ENCODE peak calls at places on chromosomes 7 and 10, in seven cellular contexts. One of them, this sample, is unnamed.

GRCh38 chr7:19114591-19114855 is 2.9 kb downstream of the TWIST1 start:
- DNase-seq in HT1080: peak
- DNase-seq in H9: no peak
- DNase-seq in GM12864: no peak
- DNase-seq in pulmonary artery endothelial cell: no peak
- DNase-seq in EH: peak
- DNase-seq in fibroblast of the conjunctiva: no peak
- DNase-seq in this sample: no peak

GRCh38 chr10:132939957-132940790 is 2.2 kb downstream of the CFAP46 start:
- DNase-seq in HT1080: peak
- DNase-seq in H9: peak
- DNase-seq in GM12864: no peak
- DNase-seq in pulmonary artery endothelial cell: no peak
- DNase-seq in EH: peak
- DNase-seq in fibroblast of the conjunctiva: peak
- DNase-seq in this sample: peak

GRCh38 chr10:84537447-84537931 is 209.1 kb downstream of the CCSER2 start:
- DNase-seq in HT1080: peak
- DNase-seq in H9: no peak
- DNase-seq in GM12864: peak
- DNase-seq in pulmonary artery endothelial cell: no peak
- DNase-seq in EH: peak
- DNase-seq in fibroblast of the conjunctiva: peak
- DNase-seq in this sample: peak

GRCh38 chr7:798921-799470 is 33.3 kb upstream of the SUN1 start:
- DNase-seq in HT1080: no peak
- DNase-seq in H9: no peak
- DNase-seq in GM12864: no peak
- DNase-seq in pulmonary artery endothelial cell: no peak
- DNase-seq in EH: no peak
- DNase-seq in fibroblast of the conjunctiva: no peak
- DNase-seq in this sample: no peak

GRCh38 chr10:88332526-88333265 is 250.4 kb downstream of the RNLS start:
- DNase-seq in HT1080: no peak
- DNase-seq in H9: no peak
- DNase-seq in GM12864: no peak
- DNase-seq in pulmonary artery endothelial cell: no peak
- DNase-seq in EH: no peak
- DNase-seq in fibroblast of the conjunctiva: no peak
- DNase-seq in this sample: no peak

GRCh38 chr7:139490130-139490529 is 6.7 kb upstream of the KLRG2 start:
- DNase-seq in HT1080: no peak
- DNase-seq in H9: no peak
- DNase-seq in GM12864: no peak
- DNase-seq in pulmonary artery endothelial cell: no peak
- DNase-seq in EH: no peak
- DNase-seq in fibroblast of the conjunctiva: no peak
- DNase-seq in this sample: no peak

GRCh38 chr7:154252046-154252445 is 199.8 kb downstream of the DPP6 start:
- DNase-seq in HT1080: no peak
- DNase-seq in H9: no peak
- DNase-seq in GM12864: no peak
- DNase-seq in pulmonary artery endothelial cell: no peak
- DNase-seq in EH: no peak
- DNase-seq in fibroblast of the conjunctiva: no peak
- DNase-seq in this sample: no peak

GRCh38 chr7:101625076-101625914 is 3.8 kb downstream of the MYL10 start:
- DNase-seq in HT1080: no peak
- DNase-seq in H9: no peak
- DNase-seq in GM12864: no peak
- DNase-seq in pulmonary artery endothelial cell: no peak
- DNase-seq in EH: peak
- DNase-seq in fibroblast of the conjunctiva: no peak
- DNase-seq in this sample: peak

GRCh38 chr7:30674420-30674819 is 7.8 kb downstream of the CRHR2 start:
- DNase-seq in HT1080: no peak
- DNase-seq in H9: no peak
- DNase-seq in GM12864: no peak
- DNase-seq in pulmonary artery endothelial cell: no peak
- DNase-seq in EH: no peak
- DNase-seq in fibroblast of the conjunctiva: no peak
- DNase-seq in this sample: no peak

GRCh38 chr10:69479241-69479730 is 28.0 kb downstream of the TSPAN15 start:
- DNase-seq in HT1080: no peak
- DNase-seq in H9: no peak
- DNase-seq in GM12864: no peak
- DNase-seq in pulmonary artery endothelial cell: no peak
- DNase-seq in EH: peak
- DNase-seq in fibroblast of the conjunctiva: no peak
- DNase-seq in this sample: no peak

This sample was measured in endodermal cell.